ENCODE peak calls at places on chromosome 2, in four cellular contexts. R is right lobe of liver, X is A549, A is IMR-90. Y is an unnamed sample. For H3K4me1, the result is how much of the 10 kb centered on the place peaks cover.

GRCh38 chr2:120395686-120396518 is 50.0 kb downstream of the INHBB start:
- DNase-seq in R (no peak), X (peak), A (no peak), Y (no peak)

GRCh38 chr2:206804326-206804725 is 38.9 kb downstream of the FASTKD2 start:
- DNase-seq in R (no peak), X (no peak), A (no peak), Y (no peak)

GRCh38 chr2:241702405-241703127 is 727 bp downstream of the ING5 start:
- DNase-seq in R (peak), X (peak), A (peak), Y (peak)

GRCh38 chr2:98654702-98655488 is 46.5 kb downstream of the UNC50 start:
- DNase-seq in R (no peak), X (no peak), A (no peak), Y (no peak)

GRCh38 chr2:6526093-6526824 is 339.4 kb downstream of the CMPK2 start:
- DNase-seq in R (no peak), X (no peak), A (no peak), Y (no peak)

GRCh38 chr2:25119263-25119662 is 49.1 kb downstream of the POMC start:
- DNase-seq in R (no peak), X (no peak), A (no peak), Y (no peak)

GRCh38 chr2:232352511-232353091 is 25.9 kb upstream of the ALPP start:
- DNase-seq in R (no peak), X (no peak), A (no peak), Y (no peak)

GRCh38 chr2:216416571-216417307 is 4.5 kb downstream of the SMARCAL1 start:
- DNase-seq in R (no peak), X (no peak), A (no peak), Y (no peak)

GRCh38 chr2:67526283-67526682 is 129.2 kb downstream of the ETAA1 start:
- DNase-seq in R (no peak), X (peak), A (peak), Y (no peak)

GRCh38 chr2:19894135-19894792 is 7.5 kb downstream of the TTC32 start:
- DNase-seq in R (no peak), X (no peak), A (no peak), Y (no peak)

GRCh38 chr2:102055346-102055975 is 63.7 kb downstream of the IL1R2 start:
- DNase-seq in R (no peak), X (no peak), A (peak), Y (no peak)

GRCh38 chr2:229408356-229408755 is 137.3 kb upstream of the PID1 start:
- DNase-seq in R (no peak), X (peak), A (peak), Y (no peak)

GRCh38 chr2:198706683-198707082 is 751.1 kb downstream of the SATB2 start:
- DNase-seq in R (no peak), X (no peak), A (no peak), Y (no peak)

GRCh38 chr2:152421521-152422367 is 86.8 kb downstream of the FMNL2 start:
- DNase-seq in R (no peak), X (peak), A (peak), Y (peak)

GRCh38 chr2:45121236-45121927 is 112.1 kb upstream of the SIX2 start:
- DNase-seq in R (no peak), X (no peak), A (no peak), Y (no peak)

GRCh38 chr2:218421027-218421426 is 2.1 kb downstream of the VIL1 start:
- DNase-seq in R (no peak), X (no peak), A (no peak), Y (no peak)

GRCh38 chr2:217797661-217798069 is 205.1 kb downstream of the TNS1 start:
- DNase-seq in R (peak), X (no peak), A (peak), Y (no peak)

GRCh38 chr2:182766626-182767025 is 50.6 kb downstream of the DNAJC10 start:
- DNase-seq in R (no peak), X (no peak), A (no peak), Y (no peak)

GRCh38 chr2:33670392-33670937 is 71.4 kb upstream of the FAM98A start:
- DNase-seq in R (no peak), X (peak), A (no peak), Y (no peak)

GRCh38 chr2:1047485-1047884 is 96.8 kb downstream of the SNTG2 start:
- DNase-seq in R (no peak), X (peak), A (no peak), Y (no peak)

GRCh38 chr2:226716126-226716525 is 83.5 kb downstream of the IRS1 start:
- DNase-seq in R (no peak), X (no peak), A (no peak), Y (no peak)

GRCh38 chr2:162477011-162477410 is 133.1 kb downstream of the GCA start:
- DNase-seq in R (no peak), X (no peak), A (no peak), Y (no peak)

GRCh38 chr2:72951303-72952095 is 34.2 kb downstream of the EMX1 start:
- DNase-seq in R (no peak), X (no peak), A (no peak), Y (no peak)

GRCh38 chr2:16660039-16660619 is 5.5 kb downstream of the CYRIA start:
- DNase-seq in R (no peak), X (no peak), A (no peak), Y (no peak)

GRCh38 chr2:119553687-119554344 is 9.6 kb downstream of the CFAP221 start:
- DNase-seq in R (peak), X (no peak), A (no peak), Y (no peak)

GRCh38 chr2:45329045-45329677 is 281.9 kb downstream of the SRBD1 start:
- DNase-seq in R (no peak), X (peak), A (peak), Y (no peak)

GRCh38 chr2:62787381-62787780 is 81.9 kb downstream of the EHBP1 start:
- DNase-seq in R (no peak), X (peak), A (peak), Y (no peak)

GRCh38 chr2:170812716-170813585 is 3.7 kb upstream of the GAD1 start:
- DNase-seq in R (no peak), X (peak), A (peak), Y (no peak)

GRCh38 chr2:230097424-230097823 is 28.7 kb upstream of the SLC16A14 start:
- DNase-seq in R (no peak), X (no peak), A (no peak), Y (no peak)

GRCh38 chr2:53473236-53473635 is 294.4 kb upstream of the CHAC2 start:
- DNase-seq in R (no peak), X (peak), A (no peak), Y (no peak)

GRCh38 chr2:206443735-206444527 is 599 bp downstream of the ADAM23 start:
- DNase-seq in R (peak), X (peak), A (peak), Y (no peak)

GRCh38 chr2:231680992-231681852 is 27.1 kb upstream of the PTMA start:
- DNase-seq in R (peak), X (peak), A (peak), Y (peak)

GRCh38 chr2:102072741-102073140 is 69.8 kb upstream of the IL1R1 start:
- DNase-seq in R (no peak), X (no peak), A (peak), Y (no peak)

GRCh38 chr2:179338681-179339080 is 74.0 kb upstream of the SESTD1 start:
- DNase-seq in R (no peak), X (no peak), A (peak), Y (no peak)

GRCh38 chr2:170118641-170119040 is 59.3 kb upstream of the MYO3B start:
- DNase-seq in R (no peak), X (no peak), A (no peak), Y (no peak)

GRCh38 chr2:61410185-61410584 is 60.7 kb downstream of the USP34 start:
- DNase-seq in R (no peak), X (no peak), A (no peak), Y (no peak)

GRCh38 chr2:85951351-85952067 is 62.7 kb upstream of the ST3GAL5 start:
- DNase-seq in R (peak), X (no peak), A (no peak), Y (no peak)

GRCh38 chr2:235533203-235533602 is 39.4 kb downstream of the AGAP1 start:
- DNase-seq in R (no peak), X (no peak), A (no peak), Y (no peak)

GRCh38 chr2:73297151-73297559 is 3.8 kb upstream of the EGR4 start:
- DNase-seq in R (no peak), X (no peak), A (no peak), Y (no peak)

GRCh38 chr2:110980613-110981062 is 140.1 kb upstream of the BCL2L11 start:
- DNase-seq in R (no peak), X (no peak), A (no peak), Y (no peak)

GRCh38 chr2:131052741-131053263 is 40.5 kb downstream of the FAM168B start:
- DNase-seq in R (no peak), X (no peak), A (no peak), Y (no peak)

GRCh38 chr2:131047920-131048560 is 45.2 kb downstream of the FAM168B start:
- DNase-seq in R (no peak), X (no peak), A (no peak), Y (no peak)

GRCh38 chr2:131048641-131049040 is 44.6 kb downstream of the FAM168B start:
- DNase-seq in R (no peak), X (no peak), A (no peak), Y (no peak)

GRCh38 chr2:131049150-131049718 is 44.0 kb downstream of the FAM168B start:
- DNase-seq in R (no peak), X (no peak), A (no peak), Y (no peak)

DNA sequence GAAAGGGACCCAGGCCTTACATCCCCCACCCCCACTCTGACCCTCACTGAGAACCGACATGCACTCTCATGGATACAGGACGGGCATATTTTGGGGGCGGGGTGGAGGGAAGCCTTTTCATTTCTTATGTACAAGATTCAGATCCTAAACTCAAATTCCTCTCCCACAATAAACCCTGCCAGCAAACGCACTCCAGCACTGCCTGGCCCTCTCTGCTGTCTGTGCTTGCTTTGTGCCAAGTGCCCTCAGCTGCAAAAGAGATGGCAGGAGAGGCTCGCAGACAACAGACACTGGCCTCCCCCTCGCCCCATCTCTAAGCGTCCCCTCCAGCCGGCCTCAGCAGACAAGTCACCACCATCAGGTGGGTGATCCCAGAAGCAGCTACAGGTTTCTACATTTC is 42.4 kb downstream of the FAM168B start:
- DNase-seq in R (no peak), X (no peak), A (no peak), Y (no peak)
- TF ChIP-seq POLR2A in R (no peak), X (no peak), A (no peak), Y (no peak)

DNA sequence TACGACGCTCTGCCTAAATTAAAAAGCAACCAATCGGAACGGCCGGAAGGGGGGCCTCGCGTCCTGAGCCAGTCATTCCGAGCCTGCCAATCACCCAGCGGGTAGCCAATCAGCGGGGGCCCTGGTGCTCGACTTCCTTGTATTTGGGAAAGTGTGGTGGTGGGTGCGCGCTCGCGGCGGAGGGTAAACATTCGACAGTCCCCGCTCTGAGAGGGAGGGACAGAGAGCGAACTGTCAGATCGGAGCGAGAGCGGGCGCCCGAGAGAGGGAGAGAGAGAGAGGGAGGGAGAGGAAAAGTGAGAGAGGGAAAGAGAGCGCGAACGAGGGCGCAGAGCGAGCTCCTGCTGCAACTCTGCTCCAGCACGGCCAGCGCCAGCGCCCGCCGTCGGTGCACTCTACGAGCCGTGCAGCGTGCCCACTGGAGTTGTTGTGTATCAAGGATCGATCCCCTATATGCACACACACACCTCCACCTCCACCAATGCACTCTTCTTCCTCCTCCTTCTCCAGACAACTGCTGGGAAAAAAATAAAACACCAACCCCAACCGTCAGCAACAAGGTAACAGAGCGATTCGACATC is at the start of gene POU3F3:
- DNase-seq in R (peak), X (peak), A (no peak), Y (peak)
- H3K4me1 ChIP-seq in R (under half), X (under half), A (under half), Y (under half)

GRCh38 chr2:13524492-13524891 is 807.8 kb downstream of the TRIB2 start:
- DNase-seq in R (no peak), X (no peak), A (no peak), Y (no peak)

GRCh38 chr2:13522917-13523821 is 806.4 kb downstream of the TRIB2 start:
- DNase-seq in R (no peak), X (no peak), A (no peak), Y (no peak)

DNA sequence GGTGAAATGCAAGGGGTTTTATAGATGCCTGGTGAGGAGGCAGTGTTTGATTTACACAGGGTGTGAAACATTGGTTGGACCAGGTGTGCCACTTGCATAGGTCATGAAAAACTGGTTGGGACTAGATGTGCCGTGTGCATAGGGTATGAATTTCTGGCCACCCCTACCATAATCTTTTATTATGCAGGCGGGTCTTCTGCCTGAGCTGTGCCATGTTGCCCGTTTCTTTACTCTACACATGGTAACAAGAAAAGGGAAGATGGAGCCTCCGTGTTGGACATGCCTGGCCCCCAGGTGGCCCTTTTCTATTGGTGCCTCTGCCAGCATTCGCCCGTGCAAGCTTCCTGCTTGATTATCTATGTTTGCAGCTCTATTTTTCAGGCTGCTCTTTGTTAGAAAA is 805.4 kb downstream of the TRIB2 start:
- DNase-seq in R (no peak), X (no peak), A (no peak), Y (no peak)
- TF ChIP-seq CTCF in R (no peak), X (no peak), A (no peak), Y (no peak)

GRCh38 chr2:200860092-200860795 is 4.2 kb downstream of the CLK1 start:
- DNase-seq in R (no peak), X (no peak), A (no peak), Y (no peak)
- TF ChIP-seq POLR2A in R (peak), X (no peak), A (no peak), Y (no peak)

GRCh38 chr2:64637931-64638330 is 15.8 kb downstream of the SERTAD2 start:
- DNase-seq in R (no peak), X (no peak), A (peak), Y (no peak)

GRCh38 chr2:64637000-64637628 is 16.6 kb downstream of the SERTAD2 start:
- DNase-seq in R (no peak), X (no peak), A (no peak), Y (peak)

GRCh38 chr2:64638502-64639120 is 15.1 kb downstream of the SERTAD2 start:
- DNase-seq in R (no peak), X (no peak), A (no peak), Y (no peak)

GRCh38 chr2:64634338-64635267 is 19.1 kb downstream of the SERTAD2 start:
- DNase-seq in R (peak), X (no peak), A (peak), Y (peak)

GRCh38 chr2:64636105-64636873 is 17.4 kb downstream of the SERTAD2 start:
- DNase-seq in R (no peak), X (no peak), A (no peak), Y (no peak)
- H3K4me1 ChIP-seq in R (under half), X (under half), A (under half), Y (under half)

GRCh38 chr2:42031281-42031680 is 16.5 kb upstream of the PKDCC start:
- DNase-seq in R (no peak), X (no peak), A (no peak), Y (no peak)
- TF ChIP-seq CTCF in R (no peak), X (no peak), A (no peak), Y (no peak)

DNA sequence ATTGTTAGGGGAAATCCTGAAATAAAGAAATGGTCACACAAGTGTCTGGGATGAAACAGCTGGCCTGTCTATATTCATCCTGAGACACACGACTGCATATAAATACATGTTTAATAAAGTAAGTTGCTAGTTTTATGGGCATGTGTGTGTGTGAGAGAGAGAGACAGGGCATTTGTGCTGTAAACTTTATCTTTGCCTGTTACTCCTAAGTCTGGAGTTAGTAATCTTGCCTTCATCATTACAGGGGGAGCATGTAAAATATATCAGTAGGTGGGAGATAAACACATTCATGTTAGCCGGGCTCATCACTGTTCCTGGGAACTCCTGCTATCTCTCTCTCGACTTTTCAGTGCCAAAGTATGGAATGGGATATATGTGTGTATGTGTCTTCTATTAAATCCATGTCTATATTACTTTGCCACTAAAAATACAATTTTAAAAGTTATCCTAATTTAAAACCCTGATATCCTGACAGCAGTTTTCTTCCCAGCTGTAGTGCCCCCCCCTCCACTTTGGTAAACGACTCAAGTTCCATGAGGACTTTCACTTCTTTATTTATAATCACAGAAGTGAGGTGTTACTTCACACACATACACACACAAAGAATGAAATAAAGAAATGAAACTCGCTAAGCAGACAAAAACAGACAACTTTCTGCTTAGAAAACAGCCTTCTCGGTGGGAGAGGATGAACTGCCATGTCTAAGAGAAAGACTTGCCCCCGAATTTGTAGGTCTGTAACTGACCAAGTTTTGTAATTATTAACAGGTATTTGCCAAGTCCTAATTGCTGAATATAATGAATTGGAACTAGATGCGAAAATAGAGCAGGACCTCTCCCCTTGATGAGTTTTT is 949 bp downstream of the ZEB2 start:
- DNase-seq in R (no peak), X (no peak), A (no peak), Y (peak)
- TF ChIP-seq POLR2A in R (peak), X (no peak), A (no peak), Y (no peak)

GRCh38 chr2:168526641-168527040 is 70.6 kb downstream of the CERS6 start:
- DNase-seq in R (no peak), X (no peak), A (no peak), Y (no peak)

GRCh38 chr2:168522446-168522845 is 66.4 kb downstream of the CERS6 start:
- DNase-seq in R (no peak), X (no peak), A (no peak), Y (no peak)

GRCh38 chr2:168525020-168525419 is 68.9 kb downstream of the CERS6 start:
- DNase-seq in R (no peak), X (no peak), A (no peak), Y (no peak)

GRCh38 chr2:168525741-168526140 is 69.7 kb downstream of the CERS6 start:
- DNase-seq in R (no peak), X (no peak), A (no peak), Y (no peak)

DNA sequence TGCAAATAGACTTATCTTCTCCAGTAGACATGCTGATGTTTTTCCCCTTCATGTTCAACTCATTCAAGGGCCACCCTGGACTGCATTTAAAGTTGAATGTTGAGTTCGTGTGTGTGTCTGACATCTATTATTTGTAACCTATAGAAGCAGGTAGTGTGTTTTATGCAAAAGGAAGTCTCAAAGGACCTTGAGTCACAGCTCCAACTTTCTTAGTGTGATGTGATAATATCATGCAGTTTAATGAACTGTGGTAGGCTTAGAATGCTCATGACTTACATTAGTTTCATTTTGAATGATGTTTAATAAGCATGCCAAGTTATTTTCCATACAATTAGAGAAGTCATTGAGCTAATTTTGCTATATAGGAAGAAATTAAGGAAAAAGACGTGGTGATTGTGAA is 67.9 kb downstream of the CERS6 start:
- DNase-seq in R (no peak), X (no peak), A (no peak), Y (no peak)
- H3K4me1 ChIP-seq in R (under half), X (under half), A (under half), Y (under half)

Y was measured in Peyer's patch.